ENCODE peak calls at places on chromosomes 6 and 20, in ten cellular contexts. I is prostate gland; D is left colon; Y is germinal center; J is stromal cell of bone marrow; W is activated CD4-positive, alpha-beta T cell treated with anti-CD3 and anti-CD28 coated beads for 36 hours; E is hippocampal formation; M is stimulated activated CD4-positive, alpha-beta T cell treated with anti-CD3 and anti-CD28 coated beads, Interleukin-4, amount 100 ng/mL, for 48 hours; P is activated effector memory CD4-positive, alpha-beta T cell treated with anti-CD3 and anti-CD28 coated beads, Interleukin-2, amount 50 U/mL, for 16 hours; F is hepatic stellate cell. Z is an unnamed sample.

GRCh38 chr20:36085686-36086267 is 68.8 kb upstream of the EPB41L1 start:
- DNase-seq in I (no peak), D (peak; percentile 81), Y (no peak), J (peak; percentile 45), W (no peak), E (no peak), M (no peak), P (no peak), F (peak; percentile 78), Z (no peak)

GRCh38 chr6:169811072-169811471 is 59.6 kb downstream of the ERMARD start:
- DNase-seq in I (no peak), D (no peak), Y (no peak), J (no peak), W (no peak), E (no peak), M (no peak), P (no peak), F (no peak), Z (no peak)

GRCh38 chr6:22025468-22026159 is 271.2 kb downstream of the PRL start:
- DNase-seq in I (no peak), D (no peak), Y (peak; percentile 18), J (no peak), W (peak; percentile 28), E (no peak), M (no peak), P (no peak), F (peak; percentile 26), Z (no peak)

GRCh38 chr6:100283288-100283687 is 181.4 kb downstream of the SIM1 start:
- DNase-seq in I (no peak), D (no peak), Y (no peak), J (no peak), W (no peak), E (no peak), M (no peak), P (no peak), F (peak; percentile 47), Z (no peak)

GRCh38 chr6:42482126-42482525 is 30.4 kb upstream of the TRERF1 start:
- DNase-seq in I (no peak), D (no peak), Y (no peak), J (no peak), W (no peak), E (no peak), M (no peak), P (no peak), F (no peak), Z (no peak)

GRCh38 chr6:77638129-77638830 is 14.6 kb upstream of the MEI4 start:
- DNase-seq in I (no peak), D (no peak), Y (no peak), J (no peak), W (no peak), E (no peak), M (no peak), P (no peak), F (no peak), Z (no peak)

GRCh38 chr20:32436968-32437367 is 78.8 kb downstream of the ASXL1 start:
- DNase-seq in I (no peak), D (no peak), Y (no peak), J (no peak), W (peak; percentile 3), E (no peak), M (no peak), P (no peak), F (no peak), Z (no peak)

GRCh38 chr20:62772103-62772611 is 24.1 kb upstream of the MRGBP start:
- DNase-seq in I (no peak), D (no peak), Y (no peak), J (no peak), W (no peak), E (no peak), M (no peak), P (no peak), F (no peak), Z (no peak)

GRCh38 chr20:32052792-32053362 is 835 bp downstream of the HCK start:
- DNase-seq in I (no peak), D (peak; percentile 51), Y (no peak), J (no peak), W (no peak), E (no peak), M (no peak), P (no peak), F (no peak), Z (no peak)

GRCh38 chr6:63640062-63640461 is 4.5 kb downstream of the PHF3 start:
- DNase-seq in I (no peak), D (no peak), Y (no peak), J (peak; percentile 54), W (no peak), E (no peak), M (no peak), P (no peak), F (no peak), Z (no peak)

GRCh38 chr20:19211661-19212523 is 550 bp upstream of the SLC24A3 start:
- DNase-seq in I (peak; percentile 20), D (peak; percentile 43), Y (peak; percentile 9), J (no peak), W (peak; percentile 5), E (peak; percentile 22), M (no peak), P (no peak), F (peak; percentile 31), Z (no peak)

GRCh38 chr6:52042141-52042885 is 45.1 kb downstream of the PKHD1 start:
- DNase-seq in I (no peak), D (no peak), Y (no peak), J (no peak), W (no peak), E (no peak), M (no peak), P (no peak), F (no peak), Z (no peak)

GRCh38 chr20:51456511-51457280 is 85.8 kb downstream of the NFATC2 start:
- DNase-seq in I (peak; percentile 94), D (peak; percentile 91), Y (no peak), J (peak; percentile 94), W (no peak), E (peak; percentile 85), M (no peak), P (peak; percentile 64), F (peak; percentile 95), Z (no peak)